ENCODE peak calls at places on chromosome 11, in five cellular contexts. K is epithelial cell of esophagus; F is substantia nigra; A is CD4-positive, alpha-beta T cell; W is DND-41. I is an unnamed sample.

GRCh38 chr11:58742981-58743880 is 11.5 kb upstream of the GLYAT start:
- DNase-seq in K (no peak), F (no peak), A (no peak), W (no peak), I (no peak)

GRCh38 chr11:15199693-15200092 is 85.0 kb downstream of the INSC start:
- DNase-seq in K (peak), F (no peak), A (no peak), W (no peak), I (no peak)

GRCh38 chr11:19730373-19730772 is 17.7 kb downstream of the NAV2 start:
- DNase-seq in K (no peak), F (peak), A (no peak), W (no peak), I (no peak)

GRCh38 chr11:24760681-24761080 is 263.8 kb downstream of the LUZP2 start:
- DNase-seq in K (peak), F (no peak), A (no peak), W (no peak), I (no peak)

GRCh38 chr11:36214976-36215687 is 74.1 kb downstream of the COMMD9 start:
- DNase-seq in K (no peak), F (no peak), A (no peak), W (peak), I (no peak)

GRCh38 chr11:38252620-38253019 is 1654.6 kb upstream of the RAG2 start:
- DNase-seq in K (peak), F (no peak), A (no peak), W (no peak), I (no peak)

GRCh38 chr11:774873-775592 is 2.3 kb downstream of the GATD1 start:
- DNase-seq in K (peak), F (no peak), A (no peak), W (no peak), I (no peak)

GRCh38 chr11:104899226-104899625 is 966 bp upstream of the CASP12 start:
- DNase-seq in K (no peak), F (no peak), A (no peak), W (no peak), I (no peak)

GRCh38 chr11:16278273-16278672 is 78.1 kb downstream of the SOX6 start:
- DNase-seq in K (peak), F (no peak), A (no peak), W (no peak), I (no peak)

GRCh38 chr11:106466441-106467190 is 389.2 kb downstream of the AASDHPPT start:
- DNase-seq in K (peak), F (no peak), A (no peak), W (no peak), I (no peak)

GRCh38 chr11:2138436-2139117 is 612 bp downstream of the IGF2 start:
- DNase-seq in K (no peak), F (no peak), A (no peak), W (no peak), I (no peak)

GRCh38 chr11:47158242-47158641 is 18.4 kb downstream of the ARFGAP2 start:
- DNase-seq in K (no peak), F (no peak), A (no peak), W (no peak), I (no peak)

GRCh38 chr11:112628676-112629075 is 332.5 kb upstream of the NCAM1 start:
- DNase-seq in K (no peak), F (no peak), A (no peak), W (no peak), I (no peak)

GRCh38 chr11:118311518-118311917 is 7.0 kb downstream of the CD3E start:
- DNase-seq in K (peak), F (no peak), A (no peak), W (no peak), I (no peak)

GRCh38 chr11:130947481-130947880 is 31.2 kb upstream of the SNX19 start:
- DNase-seq in K (peak), F (no peak), A (no peak), W (no peak), I (no peak)

GRCh38 chr11:12242926-12243325 is 132.5 kb downstream of the MICAL2 start:
- DNase-seq in K (no peak), F (no peak), A (no peak), W (no peak), I (no peak)